ENCODE peak calls at places on chromosome 22, in eight cellular contexts. V, T, B, D, Q, M, G and I are unnamed samples.

GRCh38 chr22:24072361-24072760 is 61.3 kb downstream of the CABIN1 start:
- DNase-seq in V (no peak), T (no peak), B (no peak), D (no peak), Q (peak; percentile 37), M (no peak), G (no peak), I (no peak)

GRCh38 chr22:20430641-20431519 is 6.7 kb downstream of the SCARF2 start:
- DNase-seq in V (no peak), T (peak; percentile 80), B (no peak), D (peak; percentile 87), Q (peak; percentile 80), M (no peak), G (no peak), I (peak; percentile 54)

GRCh38 chr22:46861468-46861867 is 99.0 kb downstream of the TBC1D22A start:
- DNase-seq in V (no peak), T (no peak), B (no peak), D (no peak), Q (no peak), M (no peak), G (no peak), I (no peak)

GRCh38 chr22:48754611-48755331 is 1072.9 kb downstream of the BRD1 start:
- DNase-seq in V (no peak), T (no peak), B (no peak), D (no peak), Q (no peak), M (no peak), G (no peak), I (peak; percentile 7)

GRCh38 chr22:37147186-37147990 is 2.3 kb downstream of the IL2RB start:
- DNase-seq in V (no peak), T (no peak), B (no peak), D (no peak), Q (no peak), M (no peak), G (no peak), I (no peak)

GRCh38 chr22:33861216-33861875 is 58.9 kb downstream of the LARGE1 start:
- DNase-seq in V (no peak), T (no peak), B (no peak), D (no peak), Q (peak; percentile 76), M (no peak), G (no peak), I (no peak)

GRCh38 chr22:19904881-19905618 is 36.5 kb upstream of the COMT start:
- DNase-seq in V (no peak), T (no peak), B (peak; percentile 68), D (no peak), Q (no peak), M (no peak), G (no peak), I (no peak)

GRCh38 chr22:19663286-19663815 is 51.0 kb upstream of the SEPTIN5 start:
- DNase-seq in V (no peak), T (peak; percentile 34), B (no peak), D (no peak), Q (no peak), M (peak; percentile 13), G (no peak), I (peak; percentile 75)

GRCh38 chr22:19981171-19981960 is 35.3 kb downstream of the ARVCF start:
- DNase-seq in V (no peak), T (no peak), B (no peak), D (no peak), Q (no peak), M (no peak), G (no peak), I (no peak)

GRCh38 chr22:37145415-37146385 is 4.0 kb downstream of the IL2RB start:
- DNase-seq in V (no peak), T (no peak), B (peak; percentile 60), D (no peak), Q (no peak), M (no peak), G (no peak), I (no peak)

GRCh38 chr22:34055525-34056200 is 135.4 kb upstream of the LARGE1 start:
- DNase-seq in V (no peak), T (peak; percentile 49), B (no peak), D (peak; percentile 86), Q (no peak), M (no peak), G (no peak), I (peak; percentile 14)

GRCh38 chr22:38012604-38013072 is 28.3 kb upstream of the SOX10 start:
- DNase-seq in V (no peak), T (no peak), B (no peak), D (no peak), Q (no peak), M (no peak), G (no peak), I (no peak)

GRCh38 chr22:23058063-23058462 is 12.3 kb upstream of the GNAZ start:
- DNase-seq in V (no peak), T (no peak), B (no peak), D (peak; percentile 9), Q (peak; percentile 12), M (no peak), G (no peak), I (peak; percentile 3)

GRCh38 chr22:32808038-32808445 is 6.5 kb downstream of the TIMP3 start:
- DNase-seq in V (no peak), T (no peak), B (no peak), D (no peak), Q (no peak), M (no peak), G (no peak), I (no peak)
- H3K4me1 ChIP-seq in V (no peaks in the 10 kb centered on the region), T (peaks cover 44% of the 10 kb centered on the region), B (peaks cover 15% of the 10 kb centered on the region), D (peaks cover 25% of the 10 kb centered on the region), Q (peaks cover 65% of the 10 kb centered on the region), M (peaks cover 85% of the 10 kb centered on the region), G (peaks cover 6% of the 10 kb centered on the region), I (peaks cover 21% of the 10 kb centered on the region)

GRCh38 chr22:30280495-30280894 is 8.8 kb downstream of the CASTOR1 start:
- DNase-seq in V (no peak), T (no peak), B (no peak), D (no peak), Q (no peak), M (no peak), G (no peak), I (no peak)
- H3K36me3 ChIP-seq in V (peaks cover 23% of the 10 kb centered on the region), T (no peaks in the 10 kb centered on the region), B (no peaks in the 10 kb centered on the region), D (no peaks in the 10 kb centered on the region), Q (peaks cover 10% of the 10 kb centered on the region), M (peaks cover 33% of the 10 kb centered on the region), G (no peaks in the 10 kb centered on the region), I (no peaks in the 10 kb centered on the region)

GRCh38 chr22:44885806-44886360 is 123.9 kb downstream of the PHF21B start:
- DNase-seq in V (no peak), T (no peak), B (no peak), D (no peak), Q (peak; percentile 44), M (no peak), G (no peak), I (no peak)

GRCh38 chr22:44883011-44883421 is 126.8 kb downstream of the PHF21B start:
- DNase-seq in V (no peak), T (no peak), B (no peak), D (no peak), Q (peak; percentile 52), M (no peak), G (no peak), I (no peak)

GRCh38 chr22:44887941-44888366 is 121.9 kb downstream of the PHF21B start:
- DNase-seq in V (no peak), T (no peak), B (no peak), D (no peak), Q (peak; percentile 52), M (no peak), G (no peak), I (no peak)

GRCh38 chr22:44884562-44884961 is 125.2 kb downstream of the PHF21B start:
- DNase-seq in V (no peak), T (no peak), B (no peak), D (no peak), Q (no peak), M (no peak), G (no peak), I (no peak)

DNA sequence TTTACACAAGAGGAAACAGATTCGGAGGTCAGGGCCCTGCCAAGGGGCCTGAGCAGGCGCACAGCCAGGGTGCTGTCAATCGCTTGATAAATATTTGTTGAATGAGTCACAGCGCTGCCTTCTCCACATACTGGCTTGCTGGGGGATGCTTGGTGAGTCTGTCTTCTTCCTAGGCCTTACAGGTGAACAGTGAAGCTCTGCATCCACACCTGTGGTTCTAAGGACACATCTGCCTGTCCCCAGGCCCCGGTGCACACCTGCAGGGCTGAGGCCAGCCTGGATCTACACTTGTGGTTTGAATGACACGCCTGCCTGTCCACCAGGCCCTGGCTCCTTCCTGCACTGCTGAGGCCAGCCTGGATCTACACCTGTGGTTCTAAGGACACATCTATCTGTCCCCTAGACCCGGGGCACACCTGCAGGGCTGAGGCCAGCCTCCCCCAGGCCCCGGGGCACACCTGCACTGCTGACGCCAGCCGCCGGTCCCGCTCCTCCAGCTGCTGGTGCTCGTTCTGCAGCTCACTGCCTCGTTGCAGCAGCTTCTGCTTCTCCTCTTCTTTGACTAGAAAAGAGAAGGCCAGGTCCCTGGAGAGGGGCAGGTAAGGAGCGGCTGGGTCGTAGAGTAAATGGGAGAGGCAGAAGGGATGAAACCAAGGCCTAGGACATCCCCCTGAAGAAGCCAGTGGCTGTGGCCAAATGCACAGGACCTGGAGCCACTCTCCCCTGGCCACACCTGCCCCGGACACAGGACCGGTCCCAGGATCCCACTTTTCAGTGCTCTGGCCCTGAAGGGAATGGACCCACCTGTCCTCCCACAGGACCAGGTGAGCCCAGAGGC is 124.6 kb downstream of the PHF21B start:
- DNase-seq in V (no peak), T (no peak), B (no peak), D (no peak), Q (peak; percentile 52), M (no peak), G (no peak), I (no peak)
- H3K4me3 ChIP-seq in V (no peak overlapping the region), T (no peak overlapping the region), B (no peak overlapping the region), D (no peak overlapping the region), Q (no peak overlapping the region), M (no peak overlapping the region), G (no peak overlapping the region), I (no peak overlapping the region)

GRCh38 chr22:39392341-39392948 is 7.1 kb upstream of the TAB1 start:
- DNase-seq in V (no peak), T (no peak), B (no peak), D (no peak), Q (no peak), M (no peak), G (no peak), I (no peak)

GRCh38 chr22:39401301-39401631 is 1.7 kb downstream of the TAB1 start:
- DNase-seq in V (no peak), T (no peak), B (no peak), D (no peak), Q (no peak), M (no peak), G (no peak), I (no peak)

GRCh38 chr22:39396156-39396796 is 3.3 kb upstream of the TAB1 start:
- DNase-seq in V (no peak), T (no peak), B (no peak), D (no peak), Q (no peak), M (no peak), G (no peak), I (no peak)

GRCh38 chr22:39396797-39397195 is 2.8 kb upstream of the TAB1 start:
- DNase-seq in V (no peak), T (no peak), B (no peak), D (no peak), Q (no peak), M (no peak), G (no peak), I (no peak)
- H3K4me1 ChIP-seq in V (peaks cover 25% of the 10 kb centered on the region), T (peaks cover 3% of the 10 kb centered on the region), B (peaks cover 8% of the 10 kb centered on the region), D (peaks cover 6% of the 10 kb centered on the region), Q (peaks cover 8% of the 10 kb centered on the region), M (peaks cover 24% of the 10 kb centered on the region), G (peaks cover 4% of the 10 kb centered on the region), I (peaks cover 7% of the 10 kb centered on the region)

GRCh38 chr22:43829448-43829821 is 17.3 kb upstream of the EFCAB6 start:
- DNase-seq in V (no peak), T (no peak), B (no peak), D (no peak), Q (peak; percentile 63), M (no peak), G (no peak), I (no peak)
- H3K36me3 ChIP-seq in V (no peaks in the 10 kb centered on the region), T (no peaks in the 10 kb centered on the region), B (no peaks in the 10 kb centered on the region), D (peaks cover 6% of the 10 kb centered on the region), Q (no peaks in the 10 kb centered on the region), M (no peaks in the 10 kb centered on the region), G (no peaks in the 10 kb centered on the region), I (no peaks in the 10 kb centered on the region)